ENCODE peak calls at places on chromosome 11, in nine cellular contexts. M, Z, J, W, B, F, I, S and U are unnamed samples.

GRCh38 chr11:10453261-10453660 is 1.8 kb upstream of the AMPD3 start:
- DNase-seq in M (no peak), Z (no peak), J (no peak), W (no peak), B (no peak), F (no peak), I (no peak), S (no peak), U (no peak)

GRCh38 chr11:87645626-87646025 is 529.6 kb downstream of the RAB38 start:
- DNase-seq in M (no peak), Z (no peak), J (no peak), W (no peak), B (no peak), F (no peak), I (no peak), S (no peak), U (no peak)

GRCh38 chr11:76742912-76743311 is 40.2 kb upstream of the TSKU start:
- DNase-seq in M (no peak), Z (no peak), J (no peak), W (no peak), B (no peak), F (no peak), I (no peak), S (no peak), U (no peak)

GRCh38 chr11:576791-577610 is 731 bp downstream of the PHRF1 start:
- DNase-seq in M (no peak), Z (no peak), J (no peak), W (no peak), B (no peak), F (no peak), I (no peak), S (no peak), U (no peak)

GRCh38 chr11:13535819-13536218 is 40.0 kb upstream of the PTH start:
- DNase-seq in M (no peak), Z (no peak), J (peak; percentile 5), W (no peak), B (no peak), F (peak; percentile 16), I (no peak), S (no peak), U (peak; percentile 6)

GRCh38 chr11:94604496-94604895 is 37.3 kb downstream of the PIWIL4 start:
- DNase-seq in M (no peak), Z (no peak), J (no peak), W (no peak), B (no peak), F (no peak), I (no peak), S (no peak), U (no peak)

GRCh38 chr11:108498816-108499408 is 728 bp upstream of the POGLUT3 start:
- DNase-seq in M (no peak), Z (no peak), J (no peak), W (peak; percentile 63), B (peak; percentile 32), F (no peak), I (no peak), S (peak; percentile 13), U (no peak)

GRCh38 chr11:130313383-130314183 is 1.1 kb downstream of the ZBTB44 start:
- DNase-seq in M (no peak), Z (no peak), J (no peak), W (no peak), B (no peak), F (peak; percentile 12), I (no peak), S (no peak), U (no peak)

GRCh38 chr11:83006877-83007330 is 64.8 kb downstream of the RAB30 start:
- DNase-seq in M (no peak), Z (no peak), J (no peak), W (no peak), B (no peak), F (no peak), I (no peak), S (no peak), U (no peak)

GRCh38 chr11:13210424-13210823 is 67.2 kb upstream of the BMAL1 start:
- DNase-seq in M (peak; percentile 72), Z (no peak), J (peak; percentile 53), W (peak; percentile 74), B (peak; percentile 63), F (peak; percentile 20), I (peak; percentile 74), S (peak; percentile 67), U (peak; percentile 57)

GRCh38 chr11:128690746-128691091 is 3.2 kb upstream of the FLI1 start:
- DNase-seq in M (no peak), Z (no peak), J (no peak), W (no peak), B (no peak), F (no peak), I (no peak), S (no peak), U (no peak)

GRCh38 chr11:128689586-128689945 is 4.3 kb upstream of the FLI1 start:
- DNase-seq in M (no peak), Z (no peak), J (no peak), W (no peak), B (no peak), F (no peak), I (no peak), S (no peak), U (no peak)

GRCh38 chr11:128692750-128693578 is 908 bp upstream of the FLI1 start:
- DNase-seq in M (no peak), Z (no peak), J (no peak), W (no peak), B (no peak), F (no peak), I (no peak), S (peak; percentile 27), U (no peak)

GRCh38 chr11:128689946-128690745 is 3.7 kb upstream of the FLI1 start:
- DNase-seq in M (no peak), Z (no peak), J (no peak), W (no peak), B (no peak), F (no peak), I (no peak), S (no peak), U (no peak)

DNA sequence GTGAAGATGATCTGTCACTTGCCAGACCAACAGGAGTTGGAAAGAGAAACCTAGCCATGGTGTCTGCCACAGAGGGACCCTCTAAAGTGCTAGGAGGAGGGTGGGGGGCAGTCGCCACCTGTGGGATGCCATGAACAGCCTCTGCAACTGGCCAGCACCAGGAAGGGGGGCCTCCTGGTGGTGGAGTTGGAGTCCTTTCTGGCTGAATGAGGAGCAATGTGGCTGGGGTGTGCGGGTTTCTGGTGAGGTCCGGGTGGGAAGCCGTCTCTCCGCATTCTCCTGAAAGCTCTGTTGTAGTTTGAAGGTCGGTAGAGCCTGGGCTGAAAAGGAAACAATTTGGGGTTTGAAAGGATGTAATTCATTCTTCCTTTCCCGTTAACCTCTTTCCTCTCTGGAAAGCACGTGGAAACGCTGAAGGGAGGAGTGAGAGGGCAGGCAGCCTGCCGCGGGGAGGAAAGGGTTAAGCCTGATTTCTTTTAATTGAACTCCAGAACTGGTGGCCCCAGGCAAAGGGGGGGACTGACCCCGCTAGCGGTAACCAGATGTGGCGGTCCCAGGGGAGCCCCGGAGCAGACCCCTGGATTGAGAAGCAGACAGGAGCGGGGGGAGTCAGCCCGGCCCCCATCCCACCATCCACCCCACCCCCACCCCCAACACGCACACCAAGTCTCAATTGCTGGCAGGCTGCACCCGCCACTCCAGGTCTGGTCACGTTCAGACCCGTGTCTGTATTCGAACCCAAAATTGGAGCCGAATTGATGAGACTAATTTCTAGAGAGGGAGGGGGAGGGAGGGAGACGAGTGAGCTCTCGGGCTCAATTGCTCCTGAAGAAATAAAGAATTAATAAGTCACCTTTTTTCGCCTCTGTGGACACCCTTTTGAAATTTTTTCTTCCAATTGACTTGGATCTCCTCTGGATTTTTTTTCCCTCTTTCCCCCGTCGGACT is 1.8 kb upstream of the FLI1 start:
- DNase-seq in M (no peak), Z (no peak), J (no peak), W (no peak), B (no peak), F (no peak), I (no peak), S (no peak), U (no peak)
- TF ChIP-seq CTCF in M (no peak), Z (no peak), J (peak; percentile 64), W (no peak), B (no peak), F (no peak), I (no peak), S (no peak), U (no peak)

DNA sequence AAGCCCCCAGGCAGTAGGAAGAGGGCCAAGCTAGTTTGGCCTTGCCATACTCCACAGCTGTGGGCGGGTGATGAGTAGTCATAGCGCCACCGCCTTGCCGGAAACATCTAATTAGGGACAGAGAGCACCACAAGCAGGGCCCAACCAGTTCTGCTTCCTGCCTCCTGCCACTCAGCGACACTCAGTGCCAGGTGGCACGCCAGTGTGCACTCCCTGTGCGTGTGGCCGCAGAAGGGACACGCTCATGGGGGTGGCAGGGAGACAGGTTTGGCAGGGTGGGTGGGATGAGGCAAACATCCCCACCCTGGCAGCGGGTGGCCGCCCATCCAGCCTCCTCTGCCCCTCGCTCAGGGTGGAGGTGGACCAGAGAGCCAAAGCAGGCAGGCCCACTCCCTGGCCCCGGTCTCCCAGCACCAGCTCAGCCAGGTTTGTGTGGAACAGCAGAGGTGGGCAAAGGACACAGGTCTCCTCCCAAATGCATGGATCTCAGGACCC is 4.9 kb downstream of the OVOL1 start:
- DNase-seq in M (no peak), Z (no peak), J (no peak), W (no peak), B (no peak), F (no peak), I (peak; percentile 62), S (peak; percentile 87), U (no peak)
- TF ChIP-seq EP300 in M (no peak), Z (no peak), J (no peak), W (no peak), B (no peak), F (no peak), I (no peak), S (no peak), U (no peak)

GRCh38 chr11:2564588-2565440 is 120.0 kb downstream of the KCNQ1 start:
- DNase-seq in M (no peak), Z (no peak), J (no peak), W (peak; percentile 40), B (no peak), F (no peak), I (no peak), S (no peak), U (no peak)

GRCh38 chr11:2564008-2564530 is 119.3 kb downstream of the KCNQ1 start:
- DNase-seq in M (no peak), Z (no peak), J (no peak), W (peak; percentile 36), B (no peak), F (no peak), I (no peak), S (no peak), U (no peak)

GRCh38 chr11:2567026-2567671 is 122.3 kb downstream of the KCNQ1 start:
- DNase-seq in M (no peak), Z (no peak), J (no peak), W (peak; percentile 54), B (no peak), F (no peak), I (no peak), S (no peak), U (peak; percentile 48)

GRCh38 chr11:2565447-2566222 is 120.8 kb downstream of the KCNQ1 start:
- DNase-seq in M (no peak), Z (no peak), J (no peak), W (peak; percentile 46), B (no peak), F (no peak), I (no peak), S (no peak), U (no peak)

GRCh38 chr11:2566223-2567025 is 121.6 kb downstream of the KCNQ1 start:
- DNase-seq in M (no peak), Z (no peak), J (no peak), W (peak; percentile 58), B (no peak), F (peak; percentile 21), I (no peak), S (peak; percentile 70), U (no peak)
- TF ChIP-seq CTCF in M (no peak), Z (peak; percentile 18), J (no peak), W (no peak), B (no peak), F (peak; percentile 53), I (no peak), S (no peak), U (peak; percentile 29)

GRCh38 chr11:68643576-68643975 is 40.8 kb upstream of the GAL start:
- DNase-seq in M (no peak), Z (no peak), J (no peak), W (no peak), B (no peak), F (peak; percentile 44), I (no peak), S (no peak), U (no peak)
- TF ChIP-seq EP300 in M (no peak), Z (no peak), J (no peak), W (no peak), B (no peak), F (no peak), I (no peak), S (no peak), U (no peak)